ENCODE peak calls at places on chromosome 16, in four cellular contexts. F is WERI-Rb-1, M is adrenal gland, R is ovary. O is an unnamed sample.

GRCh38 chr16:24504467-24505345 is 34.7 kb upstream of the RBBP6 start:
- DNase-seq in F (peak; percentile 71), M (peak; percentile 53), R (peak; percentile 29), O (peak; percentile 79)

GRCh38 chr16:61182416-61182815 is 853.8 kb downstream of the CDH8 start:
- DNase-seq in F (no peak), M (no peak), R (no peak), O (no peak)

GRCh38 chr16:80277182-80277581 is 263.6 kb upstream of the DYNLRB2 start:
- DNase-seq in F (no peak), M (no peak), R (no peak), O (peak; percentile 81)

GRCh38 chr16:4273858-4274291 is 1.1 kb upstream of the TFAP4 start:
- DNase-seq in F (peak; percentile 67), M (peak; percentile 58), R (peak; percentile 66), O (peak; percentile 83)

GRCh38 chr16:15907863-15908478 is 19.6 kb upstream of the CEP20 start:
- DNase-seq in F (peak; percentile 60), M (no peak), R (no peak), O (peak; percentile 95)

GRCh38 chr16:1993731-1994131 is 4.0 kb downstream of the SYNGR3 start:
- DNase-seq in F (no peak), M (no peak), R (no peak), O (no peak)

GRCh38 chr16:80084614-80085013 is 456.2 kb upstream of the DYNLRB2 start:
- DNase-seq in F (no peak), M (peak; percentile 46), R (peak; percentile 73), O (peak; percentile 76)

GRCh38 chr16:54647731-54648221 is 282.9 kb upstream of the IRX5 start:
- DNase-seq in F (no peak), M (no peak), R (no peak), O (no peak)

GRCh38 chr16:25066747-25067631 is 44.6 kb upstream of the LCMT1 start:
- DNase-seq in F (peak; percentile 76), M (peak; percentile 88), R (peak; percentile 85), O (peak; percentile 92)

GRCh38 chr16:72905581-72905980 is 142.3 kb downstream of the ZFHX3 start:
- DNase-seq in F (no peak), M (no peak), R (no peak), O (no peak)

GRCh38 chr16:12637002-12637401 is 166.7 kb downstream of the CPPED1 start:
- DNase-seq in F (peak; percentile 97), M (no peak), R (no peak), O (peak; percentile 47)

GRCh38 chr16:7209598-7209997 is 123.0 kb upstream of the RBFOX1 start:
- DNase-seq in F (no peak), M (no peak), R (no peak), O (no peak)

GRCh38 chr16:2471653-2472487 is 773 bp downstream of the NTN3 start:
- DNase-seq in F (no peak), M (no peak), R (no peak), O (no peak)

GRCh38 chr16:1723450-1724147 is 17.6 kb downstream of the MAPK8IP3 start:
- DNase-seq in F (peak; percentile 44), M (peak; percentile 54), R (no peak), O (no peak)

GRCh38 chr16:77898671-77899211 is 110.4 kb downstream of the VAT1L start:
- DNase-seq in F (no peak), M (peak; percentile 22), R (no peak), O (no peak)

GRCh38 chr16:4377573-4378146 is 6.0 kb downstream of the VASN start:
- DNase-seq in F (peak; percentile 30), M (no peak), R (no peak), O (no peak)

GRCh38 chr16:89842471-89843408 is 14.5 kb downstream of the SPIRE2 start:
- DNase-seq in F (no peak), M (no peak), R (no peak), O (peak; percentile 22)

GRCh38 chr16:29687755-29688154 is 8.8 kb downstream of the QPRT start:
- DNase-seq in F (no peak), M (no peak), R (no peak), O (no peak)

GRCh38 chr16:80158766-80159165 is 382.0 kb upstream of the DYNLRB2 start:
- DNase-seq in F (no peak), M (no peak), R (no peak), O (no peak)

GRCh38 chr16:49085689-49086088 is 195.9 kb downstream of the CBLN1 start:
- DNase-seq in F (no peak), M (no peak), R (no peak), O (no peak)

DNA sequence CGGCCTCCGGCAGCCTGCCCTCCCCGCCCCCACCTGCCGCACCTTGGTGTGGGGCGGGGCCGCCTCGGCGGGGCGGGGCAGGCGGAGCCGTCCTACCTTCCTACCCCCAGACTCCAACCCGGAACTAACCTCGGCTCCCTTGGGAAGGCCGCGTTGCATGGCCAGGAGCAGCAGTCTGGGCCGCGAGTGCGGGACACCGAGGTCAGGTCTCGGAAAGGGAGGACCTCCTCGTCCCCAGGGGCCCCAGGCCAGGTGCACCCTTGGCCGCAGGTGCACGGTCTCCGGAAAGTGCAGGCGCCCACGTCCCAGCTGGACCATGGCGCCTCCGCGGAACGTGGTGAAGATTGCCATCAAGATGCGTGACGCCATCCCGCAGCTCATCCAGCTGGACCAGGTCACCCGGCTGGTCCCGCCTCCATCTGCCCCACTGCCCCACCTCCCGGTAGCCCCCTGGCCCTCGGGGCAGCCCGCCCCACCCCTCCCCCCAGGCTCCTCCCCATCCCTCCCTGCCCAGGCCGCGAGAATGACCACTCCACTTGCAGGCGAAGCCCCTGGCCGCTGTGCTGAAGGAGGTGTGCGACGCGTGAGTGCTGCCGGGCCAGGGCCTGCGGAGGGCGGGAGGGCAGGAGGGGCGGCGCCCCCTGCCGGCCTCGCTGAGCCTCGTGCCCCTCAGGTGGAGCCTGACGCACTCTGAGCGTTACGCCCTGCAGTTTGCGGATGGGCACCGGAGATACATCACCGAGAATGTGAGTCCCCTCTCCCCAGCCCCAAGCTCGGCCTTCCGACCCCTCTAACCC is at the start of gene ELMO3:
- DNase-seq in F (no peak), M (no peak), R (no peak), O (peak; percentile 92)
- TF ChIP-seq CTCF in F (no peak), M (no peak), R (no peak), O (peak; percentile 73)

DNA sequence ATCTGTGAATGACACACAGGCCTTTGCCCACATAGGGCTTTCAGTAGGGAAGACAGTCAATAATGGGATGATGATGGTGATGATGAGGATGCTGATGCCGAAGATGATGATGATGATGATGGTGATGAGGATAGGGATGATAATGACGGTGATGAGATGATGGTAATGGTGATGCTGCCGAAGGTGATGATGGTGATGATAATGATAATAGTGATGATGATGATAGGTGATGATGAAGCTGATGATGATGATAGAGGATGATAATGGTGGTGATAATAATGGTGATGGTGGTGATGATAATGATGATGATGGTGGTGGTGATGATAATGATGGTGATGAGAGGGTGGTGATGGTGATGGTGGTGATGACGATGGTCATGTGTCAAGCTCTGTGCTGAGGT is 12.9 kb downstream of the FOXL1 start:
- DNase-seq in F (no peak), M (no peak), R (no peak), O (no peak)
- TF ChIP-seq CTCF in F (no peak), M (no peak), R (no peak), O (no peak)

GRCh38 chr16:88697831-88698693 is 8.1 kb downstream of the RNF166 start:
- DNase-seq in F (peak; percentile 30), M (no peak), R (no peak), O (peak; percentile 59)
- TF ChIP-seq CTCF in F (peak; percentile 69), M (no peak), R (no peak), O (peak; percentile 64)

GRCh38 chr16:23188911-23189310 is 6.4 kb downstream of the SCNN1G start:
- DNase-seq in F (no peak), M (no peak), R (no peak), O (no peak)
- TF ChIP-seq CTCF in F (no peak), M (no peak), R (no peak), O (no peak)

GRCh38 chr16:65727534-65728137 is 605.8 kb upstream of the CDH11 start:
- DNase-seq in F (no peak), M (no peak), R (no peak), O (no peak)
- TF ChIP-seq CTCF in F (no peak), M (no peak), R (no peak), O (peak; percentile 39)

GRCh38 chr16:85861095-85861825 is 37.7 kb upstream of the IRF8 start:
- DNase-seq in F (no peak), M (peak; percentile 8), R (no peak), O (no peak)

GRCh38 chr16:85859818-85860125 is 39.2 kb upstream of the IRF8 start:
- DNase-seq in F (no peak), M (no peak), R (no peak), O (no peak)

GRCh38 chr16:85857406-85857805 is 41.6 kb upstream of the IRF8 start:
- DNase-seq in F (no peak), M (peak; percentile 5), R (no peak), O (no peak)

GRCh38 chr16:85860413-85861094 is 38.4 kb upstream of the IRF8 start:
- DNase-seq in F (no peak), M (peak; percentile 7), R (no peak), O (no peak)

GRCh38 chr16:85858984-85859817 is 39.8 kb upstream of the IRF8 start:
- DNase-seq in F (no peak), M (peak; percentile 10), R (no peak), O (no peak)
- TF ChIP-seq CTCF in F (no peak), M (no peak), R (no peak), O (no peak)

GRCh38 chr16:58198022-58198683 is at the start of gene CSNK2A2:
- DNase-seq in F (peak; percentile 63), M (peak; percentile 65), R (peak; percentile 55), O (peak; percentile 54)
- TF ChIP-seq CTCF in F (peak; percentile 54), M (no peak), R (no peak), O (peak; percentile 35)